ENCODE peak calls at places on chromosome 16, in seven cellular contexts. R, J, Z, X, V, T and Q are unnamed samples.

GRCh38 chr16:75860654-75861053 is 134.4 kb upstream of the CPHXL start:
- DNase-seq in J (no peak), X (peak), R (no peak), V (no peak), Z (no peak), T (peak), Q (peak)

GRCh38 chr16:16071631-16072244 is 122.3 kb downstream of the ABCC1 start:
- DNase-seq in V (no peak), X (peak), Z (no peak), J (no peak), R (no peak), T (no peak), Q (no peak)

GRCh38 chr16:88385112-88385594 is 2.4 kb downstream of the ZNF469 start:
- DNase-seq in T (no peak), Z (no peak), R (no peak), X (no peak), J (no peak), V (no peak), Q (no peak)

GRCh38 chr16:87412996-87413421 is 20.9 kb downstream of the MAP1LC3B start:
- DNase-seq in V (no peak), X (no peak), Z (no peak), J (no peak), R (no peak), T (no peak), Q (no peak)

GRCh38 chr16:58970775-58971174 is 236.7 kb upstream of the GOT2 start:
- DNase-seq in T (no peak), R (no peak), J (no peak), V (no peak), X (no peak), Z (no peak), Q (no peak)

GRCh38 chr16:27374231-27374793 is 27.7 kb upstream of the IL21R start:
- DNase-seq in X (no peak), R (no peak), T (no peak), J (no peak), Z (no peak), V (peak), Q (peak)

GRCh38 chr16:15604460-15605390 is 38.2 kb downstream of the MARF1 start:
- DNase-seq in Z (no peak), R (no peak), J (no peak), T (no peak), X (peak), V (peak), Q (peak)

GRCh38 chr16:84232969-84233368 is 6.8 kb downstream of the KCNG4 start:
- DNase-seq in X (no peak), T (no peak), R (no peak), J (no peak), Z (no peak), V (no peak), Q (no peak)

GRCh38 chr16:1707193-1707790 is 1.3 kb downstream of the MAPK8IP3 start:
- DNase-seq in X (no peak), T (peak), J (no peak), R (no peak), V (peak), Z (peak), Q (peak)

GRCh38 chr16:87145181-87146176 is 171.7 kb downstream of the C16orf95 start:
- DNase-seq in R (no peak), Z (peak), J (no peak), V (no peak), T (no peak), X (no peak), Q (no peak)

GRCh38 chr16:89375686-89376085 is 114.7 kb downstream of the ANKRD11 start:
- DNase-seq in V (no peak), J (no peak), X (no peak), R (no peak), Z (no peak), T (no peak), Q (no peak)

GRCh38 chr16:75497558-75497957 is 2.3 kb upstream of the CHST6 start:
- DNase-seq in Z (no peak), R (no peak), J (no peak), T (peak), V (no peak), X (no peak), Q (no peak)

GRCh38 chr16:4053663-4054479 is 62.4 kb downstream of the ADCY9 start:
- DNase-seq in J (peak), Z (no peak), T (no peak), V (peak), R (no peak), X (no peak), Q (no peak)

GRCh38 chr16:86531641-86532525 is 21.6 kb downstream of the FOXF1 start:
- DNase-seq in X (no peak), R (no peak), Z (no peak), V (no peak), J (no peak), T (no peak), Q (no peak)